ENCODE peak calls at places on chromosome 6, in four cellular contexts. One of them, this sample, is unnamed.

GRCh38 chr6:37251211-37251610 is 6.4 kb upstream of the TBC1D22B start:
- DNase-seq in GM12878: no peak
- DNase-seq in GM12891: no peak
- DNase-seq in H1: no peak
- DNase-seq in this sample: no peak

GRCh38 chr6:156256161-156256560 is 521.0 kb upstream of the ARID1B start:
- DNase-seq in GM12878: no peak
- DNase-seq in GM12891: no peak
- DNase-seq in H1: no peak
- DNase-seq in this sample: no peak

GRCh38 chr6:122061855-122062254 is 337.6 kb upstream of the HSF2 start:
- DNase-seq in GM12878: no peak
- DNase-seq in GM12891: no peak
- DNase-seq in H1: no peak
- DNase-seq in this sample: no peak

GRCh38 chr6:39599341-39599740 is 125.9 kb downstream of the KIF6 start:
- DNase-seq in GM12878: no peak
- DNase-seq in GM12891: no peak
- DNase-seq in H1: no peak
- DNase-seq in this sample: no peak

GRCh38 chr6:73506246-73506645 is 14.6 kb downstream of the EEF1A1 start:
- DNase-seq in GM12878: no peak
- DNase-seq in GM12891: no peak
- DNase-seq in H1: no peak
- DNase-seq in this sample: no peak

GRCh38 chr6:64034840-64035656 is 399.4 kb downstream of the PHF3 start:
- DNase-seq in GM12878: no peak
- DNase-seq in GM12891: no peak
- DNase-seq in H1: no peak
- DNase-seq in this sample: no peak

GRCh38 chr6:41455410-41455809 is 90.8 kb upstream of the FOXP4 start:
- DNase-seq in GM12878: no peak
- DNase-seq in GM12891: no peak
- DNase-seq in H1: no peak
- DNase-seq in this sample: no peak

GRCh38 chr6:92586236-92586977 is 833.0 kb downstream of the EPHA7 start:
- DNase-seq in GM12878: no peak
- DNase-seq in GM12891: no peak
- DNase-seq in H1: no peak
- DNase-seq in this sample: no peak

GRCh38 chr6:169269180-169270076 is 15.8 kb upstream of the THBS2 start:
- DNase-seq in GM12878: no peak
- DNase-seq in GM12891: no peak
- DNase-seq in H1: no peak
- DNase-seq in this sample: no peak

GRCh38 chr6:117270960-117271507 is 5.7 kb downstream of the VGLL2 start:
- DNase-seq in GM12878: no peak
- DNase-seq in GM12891: no peak
- DNase-seq in H1: no peak
- DNase-seq in this sample: no peak

DNA sequence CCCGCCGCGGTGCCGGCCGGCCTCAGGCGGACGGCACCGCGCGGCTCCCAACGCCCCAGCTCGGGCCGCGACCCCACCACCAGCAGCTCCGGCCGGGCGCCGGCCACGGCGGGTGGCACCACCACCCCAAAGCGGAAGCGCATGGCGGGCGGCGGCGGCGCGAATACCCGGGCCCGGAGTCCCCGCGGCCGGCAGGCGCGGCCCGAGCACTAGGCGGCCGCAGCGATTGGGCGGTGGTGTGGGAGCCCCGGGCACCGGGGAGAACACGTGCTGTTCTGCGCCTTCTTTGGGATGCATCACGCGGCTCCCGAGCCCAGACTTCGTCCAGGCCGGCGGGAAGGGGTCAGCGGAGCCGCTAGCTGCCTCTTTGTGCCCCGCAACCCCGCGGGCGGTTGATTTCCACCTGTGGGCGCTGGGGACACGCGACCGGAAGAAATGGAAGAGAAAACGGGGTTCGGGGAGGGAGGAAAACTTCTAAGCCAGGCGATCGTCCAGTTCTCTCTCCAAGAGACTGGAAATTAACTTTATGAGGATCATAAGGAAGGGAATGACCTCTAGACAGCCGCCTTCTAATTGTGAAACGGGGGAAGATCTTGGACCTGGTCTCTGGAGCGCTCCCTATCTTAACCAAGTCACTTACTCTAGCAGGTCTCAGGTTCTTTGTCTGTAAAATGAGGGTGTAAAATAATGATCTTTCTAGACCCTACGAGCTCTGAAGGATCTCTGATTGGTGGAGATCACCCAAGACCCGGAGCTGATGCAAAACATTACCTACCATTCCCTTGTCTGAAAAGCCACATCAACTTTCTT is at the start of gene EPM2A:
- DNase-seq in GM12878: peak; percentile 75
- DNase-seq in GM12891: peak; percentile 47
- DNase-seq in H1: peak; percentile 25
- DNase-seq in this sample: peak; percentile 26
- TF ChIP-seq POLR2A in GM12878: peak; percentile 77
- TF ChIP-seq POLR2A in GM12891: peak; percentile 93
- TF ChIP-seq POLR2A in H1: no peak
- TF ChIP-seq POLR2A in this sample: peak; percentile 83

GRCh38 chr6:129469070-129469662 is 240.8 kb downstream of the ARHGAP18 start:
- DNase-seq in GM12878: no peak
- DNase-seq in GM12891: no peak
- DNase-seq in H1: no peak
- DNase-seq in this sample: no peak
- TF ChIP-seq TAF1 in GM12878: no peak
- TF ChIP-seq TAF1 in GM12891: no peak
- TF ChIP-seq TAF1 in H1: no peak
- TF ChIP-seq TAF1 in this sample: no peak

GRCh38 chr6:107488875-107489635 is 862 bp upstream of the SOBP start:
- DNase-seq in GM12878: no peak
- DNase-seq in GM12891: peak; percentile 36
- DNase-seq in H1: no peak
- DNase-seq in this sample: peak; percentile 27

GRCh38 chr6:107488174-107488874 is 1.6 kb upstream of the SOBP start:
- DNase-seq in GM12878: no peak
- DNase-seq in GM12891: peak; percentile 7
- DNase-seq in H1: no peak
- DNase-seq in this sample: no peak

GRCh38 chr6:107490568-107491058 is 696 bp downstream of the SOBP start:
- DNase-seq in GM12878: no peak
- DNase-seq in GM12891: peak; percentile 19
- DNase-seq in H1: no peak
- DNase-seq in this sample: peak; percentile 17

GRCh38 chr6:107491059-107491609 is 1.2 kb downstream of the SOBP start:
- DNase-seq in GM12878: no peak
- DNase-seq in GM12891: peak; percentile 13
- DNase-seq in H1: no peak
- DNase-seq in this sample: peak; percentile 14

DNA sequence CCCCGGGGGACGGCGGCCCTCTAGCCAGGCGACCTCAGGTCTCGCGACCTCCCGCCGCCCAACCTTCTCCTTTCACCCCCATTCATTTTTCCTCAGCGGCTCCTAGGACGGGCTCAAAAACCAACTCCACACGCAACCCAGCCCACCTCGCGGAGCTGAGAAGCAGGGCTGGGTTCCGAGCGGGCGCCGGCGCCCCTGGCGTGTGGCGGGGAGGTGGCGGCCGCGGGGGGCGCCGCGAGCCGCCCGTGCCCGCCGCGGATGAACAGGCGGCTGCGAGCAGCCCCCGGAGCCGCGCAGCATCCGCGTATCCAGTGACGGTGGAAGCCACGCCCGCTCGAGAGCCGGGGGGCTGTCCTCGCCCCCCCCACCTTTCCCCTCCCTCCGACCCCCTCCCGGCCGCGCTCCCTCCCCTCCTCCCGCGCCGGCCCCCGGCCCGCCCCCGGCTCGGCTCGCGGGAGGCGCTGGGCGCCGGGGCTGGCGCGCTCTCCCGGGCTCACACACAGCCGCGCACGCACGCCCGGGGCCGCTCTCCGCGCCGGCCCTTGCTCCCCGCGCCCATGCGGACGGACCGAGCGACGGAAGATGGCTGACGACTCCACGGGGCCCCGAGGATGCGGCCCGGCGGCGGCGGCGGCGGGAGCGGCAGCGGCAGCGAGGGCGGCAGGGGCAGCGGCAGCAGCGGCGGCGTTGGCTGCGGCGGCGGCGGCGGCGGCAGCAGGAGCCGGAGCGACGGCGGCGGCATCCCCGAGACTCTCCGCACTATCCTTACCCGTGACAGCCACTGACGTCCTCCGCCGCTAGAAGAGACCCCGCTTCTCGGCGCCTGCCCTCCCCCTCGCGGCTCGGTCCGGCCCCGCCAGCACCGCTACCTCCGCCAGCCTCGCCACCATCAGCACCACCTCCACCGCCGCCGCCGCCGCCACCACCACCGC is at the start of gene SOBP:
- DNase-seq in GM12878: no peak
- DNase-seq in GM12891: peak; percentile 50
- DNase-seq in H1: no peak
- DNase-seq in this sample: peak; percentile 41
- TF ChIP-seq POLR2A in GM12878: no peak
- TF ChIP-seq POLR2A in GM12891: no peak
- TF ChIP-seq POLR2A in H1: no peak
- TF ChIP-seq POLR2A in this sample: no peak

DNA sequence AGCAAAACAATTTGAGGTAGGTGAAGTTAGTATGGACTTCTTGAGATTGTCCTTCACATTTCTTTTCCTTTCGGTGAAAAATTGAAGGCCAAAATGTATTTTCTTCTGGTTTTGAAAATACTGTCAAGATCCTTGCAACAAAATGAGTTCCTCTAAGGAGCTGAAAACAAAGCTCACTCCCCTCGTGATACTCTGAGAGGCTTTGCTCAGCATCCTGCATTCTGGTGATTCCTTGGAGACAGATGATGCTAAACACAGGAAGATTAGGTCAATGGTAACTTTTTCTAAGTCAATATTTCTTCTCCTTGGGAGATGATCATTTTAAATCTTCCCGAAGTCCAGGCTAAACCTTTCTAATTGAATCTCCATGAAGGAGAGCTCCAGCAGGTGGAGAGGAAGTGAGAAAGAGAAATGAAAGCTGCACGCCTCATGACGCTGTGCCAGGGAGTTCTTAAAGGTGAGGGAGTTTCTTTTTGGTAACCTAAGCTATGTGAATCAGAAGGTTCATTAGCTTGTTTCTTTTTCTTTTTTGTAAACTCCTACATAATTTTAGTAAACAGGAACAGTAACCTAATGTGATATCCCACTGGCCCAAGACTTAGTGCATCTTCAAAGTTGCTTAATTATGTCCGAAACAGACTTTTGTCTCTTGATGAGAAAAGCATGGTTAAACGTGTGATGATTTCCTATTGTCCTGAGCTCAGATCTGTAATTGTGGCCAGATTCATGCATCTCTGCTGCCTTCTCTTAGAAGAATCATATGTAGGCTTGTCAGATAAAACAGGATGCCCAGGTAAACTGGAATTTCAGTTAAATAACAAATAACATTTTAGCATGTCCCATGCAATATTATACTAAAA is 15.0 kb downstream of the ESR1 start:
- DNase-seq in GM12878: peak; percentile 32
- DNase-seq in GM12891: no peak
- DNase-seq in H1: no peak
- DNase-seq in this sample: no peak
- TF ChIP-seq TAF1 in GM12878: no peak
- TF ChIP-seq TAF1 in GM12891: no peak
- TF ChIP-seq TAF1 in H1: no peak
- TF ChIP-seq TAF1 in this sample: no peak

GRCh38 chr6:137866914-137867684 is at the start of gene TNFAIP3:
- DNase-seq in GM12878: peak; percentile 84
- DNase-seq in GM12891: peak; percentile 76
- DNase-seq in H1: peak; percentile 50
- DNase-seq in this sample: peak; percentile 75
- TF ChIP-seq POLR2A in GM12878: peak; percentile 95
- TF ChIP-seq POLR2A in GM12891: peak; percentile 94
- TF ChIP-seq POLR2A in H1: no peak
- TF ChIP-seq POLR2A in this sample: peak; percentile 95

DNA sequence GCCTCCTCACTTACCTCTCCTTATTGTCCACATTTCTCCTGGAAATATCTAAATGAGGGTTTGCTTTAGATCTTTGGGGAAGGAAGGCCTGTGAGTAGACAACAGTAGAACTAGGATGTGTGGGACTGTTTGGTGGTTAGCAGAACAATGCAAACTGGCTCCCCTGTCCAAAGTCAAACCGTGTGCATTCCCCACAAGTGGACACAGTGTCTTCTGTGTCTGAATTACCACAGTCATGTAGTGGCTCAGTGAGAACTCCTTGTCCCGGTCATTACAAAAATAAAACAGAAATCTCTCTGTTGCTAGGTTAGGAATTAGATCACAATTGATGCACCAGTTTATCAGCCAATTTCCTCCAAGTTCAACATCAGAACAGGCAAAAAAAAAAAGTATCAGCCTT is 455 bp upstream of the ADGRF4 start:
- DNase-seq in GM12878: no peak
- DNase-seq in GM12891: no peak
- DNase-seq in H1: no peak
- DNase-seq in this sample: no peak
- TF ChIP-seq TAF1 in GM12878: no peak
- TF ChIP-seq TAF1 in GM12891: no peak
- TF ChIP-seq TAF1 in H1: no peak
- TF ChIP-seq TAF1 in this sample: no peak

GRCh38 chr6:53359843-53360834 is 11.4 kb upstream of the ELOVL5 start:
- DNase-seq in GM12878: no peak
- DNase-seq in GM12891: no peak
- DNase-seq in H1: no peak
- DNase-seq in this sample: no peak

GRCh38 chr6:53358440-53359087 is 9.8 kb upstream of the ELOVL5 start:
- DNase-seq in GM12878: no peak
- DNase-seq in GM12891: no peak
- DNase-seq in H1: no peak
- DNase-seq in this sample: no peak

GRCh38 chr6:53357576-53358343 is 9.0 kb upstream of the ELOVL5 start:
- DNase-seq in GM12878: no peak
- DNase-seq in GM12891: no peak
- DNase-seq in H1: no peak
- DNase-seq in this sample: no peak

GRCh38 chr6:53361549-53362031 is 12.8 kb upstream of the ELOVL5 start:
- DNase-seq in GM12878: peak; percentile 63
- DNase-seq in GM12891: no peak
- DNase-seq in H1: no peak
- DNase-seq in this sample: no peak

GRCh38 chr6:53359088-53359842 is 10.5 kb upstream of the ELOVL5 start:
- DNase-seq in GM12878: peak; percentile 78
- DNase-seq in GM12891: peak; percentile 91
- DNase-seq in H1: peak; percentile 89
- DNase-seq in this sample: peak; percentile 94
- TF ChIP-seq POLR2A in GM12878: peak; percentile 94
- TF ChIP-seq POLR2A in GM12891: no peak
- TF ChIP-seq POLR2A in H1: peak; percentile 49
- TF ChIP-seq POLR2A in this sample: peak; percentile 77

DNA sequence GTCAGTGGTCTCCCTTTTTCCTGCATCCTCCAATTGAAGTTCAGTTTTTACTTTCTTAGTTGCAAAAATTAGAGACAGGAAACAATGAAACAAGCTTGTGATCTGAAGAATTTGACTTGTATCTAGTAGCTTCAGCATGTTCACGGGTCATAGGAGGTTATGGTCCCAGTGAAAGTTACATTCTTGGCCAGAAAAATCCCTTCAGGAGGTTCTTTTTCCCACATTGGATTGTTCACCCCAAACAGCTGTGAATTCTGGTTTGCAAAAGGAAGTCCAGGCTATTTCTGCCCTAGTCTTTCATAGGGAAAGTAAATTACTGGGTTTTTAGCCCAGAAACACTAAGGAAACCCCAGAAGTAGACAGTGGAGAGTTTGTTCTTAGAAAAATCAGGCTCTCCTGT is 8.1 kb downstream of the ANKS1A start:
- DNase-seq in GM12878: no peak
- DNase-seq in GM12891: no peak
- DNase-seq in H1: no peak
- DNase-seq in this sample: no peak
- TF ChIP-seq TAF1 in GM12878: no peak
- TF ChIP-seq TAF1 in GM12891: no peak
- TF ChIP-seq TAF1 in H1: no peak
- TF ChIP-seq TAF1 in this sample: no peak

This sample was measured in GM12892.